ENCODE peak calls at places on chromosomes 4 and X, in four cellular contexts. K is WTC11, N is K562, P is GM12878. X is an unnamed sample.

GRCh38 chr4:98963538-98964433 is 31.7 kb upstream of the METAP1 start:
- DNase-seq in K (no peak), N (no peak), P (no peak), X (no peak)

GRCh38 chr4:7677086-7677485 is 242.4 kb upstream of the PSAPL1 start:
- DNase-seq in K (no peak), N (no peak), P (no peak), X (no peak)

GRCh38 chr4:96149911-96150310 is 310.0 kb downstream of the PDHA2 start:
- DNase-seq in K (no peak), N (no peak), P (no peak), X (no peak)

GRCh38 chrX:16785247-16786138 is 773 bp upstream of the TXLNG start:
- DNase-seq in K (no peak), N (no peak), P (no peak), X (no peak)

GRCh38 chrX:12966151-12966550 is 8.8 kb upstream of the TMSB4X start:
- DNase-seq in K (no peak), N (no peak), P (no peak), X (no peak)

GRCh38 chr4:155007660-155008176 is 200.7 kb upstream of the NPY2R start:
- DNase-seq in K (no peak), N (peak), P (no peak), X (no peak)

GRCh38 chr4:54539500-54540029 is 118.2 kb upstream of the KIT start:
- DNase-seq in K (peak), N (peak), P (no peak), X (peak)

GRCh38 chr4:106287353-106287969 is 28.5 kb downstream of the TBCK start:
- DNase-seq in K (no peak), N (peak), P (no peak), X (peak)

GRCh38 chrX:136580316-136580715 is 48.3 kb downstream of the VGLL1 start:
- DNase-seq in K (no peak), N (no peak), P (no peak), X (no peak)

GRCh38 chr4:178784491-178784890 is 1342.3 kb upstream of the AGA start:
- DNase-seq in K (no peak), N (no peak), P (no peak), X (no peak)

GRCh38 chr4:154491731-154492249 is at the start of gene DCHS2:
- DNase-seq in K (peak), N (peak), P (no peak), X (peak)

GRCh38 chrX:22135171-22135711 is 103.1 kb downstream of the PHEX start:
- DNase-seq in K (no peak), N (no peak), P (no peak), X (no peak)

GRCh38 chrX:133983974-133984578 is 1.3 kb downstream of the GPC3 start:
- DNase-seq in K (peak), N (no peak), P (no peak), X (no peak)

GRCh38 chr4:108543359-108543968 is 76.9 kb upstream of the RPL34 start:
- DNase-seq in K (no peak), N (no peak), P (no peak), X (no peak)

GRCh38 chr4:24105183-24106039 is 215.6 kb upstream of the PPARGC1A start:
- DNase-seq in K (no peak), N (no peak), P (no peak), X (no peak)

GRCh38 chr4:173731257-173731656 is 201.2 kb upstream of the HAND2 start:
- DNase-seq in K (no peak), N (no peak), P (no peak), X (no peak)

GRCh38 chr4:158873795-158874359 is 105.1 kb downstream of the FNIP2 start:
- DNase-seq in K (no peak), N (no peak), P (no peak), X (peak)

DNA sequence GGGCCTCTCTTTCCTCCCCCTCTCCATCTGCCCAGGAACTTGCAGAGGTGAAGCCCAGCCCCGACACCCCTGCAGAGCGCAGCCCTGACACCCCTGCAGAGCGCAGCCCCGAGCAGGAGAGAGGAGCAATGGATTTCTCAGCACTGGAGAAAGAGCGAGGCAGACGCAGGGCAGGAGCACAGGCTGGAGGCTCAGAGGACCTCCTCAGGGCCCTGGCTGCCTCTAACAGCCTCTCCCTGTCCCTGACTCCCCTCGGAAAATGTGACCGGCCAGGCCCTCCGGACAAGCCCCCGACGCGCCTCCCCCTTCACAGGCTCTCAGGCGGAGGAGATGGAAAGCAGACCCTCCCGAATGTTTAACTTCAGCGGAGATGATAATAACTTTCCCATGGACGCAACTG is 200.8 kb upstream of the BCOR start:
- DNase-seq in K (peak), N (no peak), P (no peak), X (no peak)
- TF ChIP-seq CREM in K (no peak), N (no peak), P (no peak), X (no peak)

DNA sequence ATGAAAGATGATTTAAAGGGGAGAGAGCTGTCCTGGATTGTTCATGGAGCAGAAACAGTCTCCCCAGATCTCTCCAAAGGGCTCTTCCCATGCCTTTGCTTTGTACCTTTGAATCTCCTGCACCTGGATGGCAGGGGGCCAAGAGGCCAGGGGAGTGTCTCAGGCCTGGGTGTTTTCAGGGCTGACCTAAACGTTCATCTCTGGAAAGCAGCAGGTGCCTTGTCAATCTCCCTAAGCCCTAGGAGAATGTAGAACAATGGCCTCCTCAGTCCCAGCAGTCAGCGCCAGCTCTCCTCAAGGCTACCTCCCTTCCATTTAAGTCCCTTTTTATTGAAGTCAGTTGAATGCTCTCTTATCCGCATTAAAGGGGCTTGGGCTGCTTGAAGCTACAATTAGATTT is 31.2 kb upstream of the NSUN7 start:
- DNase-seq in K (peak), N (no peak), P (no peak), X (no peak)
- TF ChIP-seq CREM in K (no peak), N (no peak), P (no peak), X (no peak)

GRCh38 chr4:39255916-39256315 is 73.6 kb downstream of the WDR19 start:
- DNase-seq in K (no peak), N (no peak), P (no peak), X (no peak)

GRCh38 chr4:39256436-39256835 is 74.1 kb downstream of the WDR19 start:
- DNase-seq in K (no peak), N (no peak), P (no peak), X (no peak)

GRCh38 chr4:39259571-39260330 is 77.4 kb downstream of the WDR19 start:
- DNase-seq in K (no peak), N (no peak), P (no peak), X (no peak)

GRCh38 chr4:39255266-39255665 is 72.9 kb downstream of the WDR19 start:
- DNase-seq in K (no peak), N (peak), P (no peak), X (peak)
- TF ChIP-seq CREM in K (no peak), N (no peak), P (no peak), X (no peak)

GRCh38 chrX:26922278-26922677 is 540.9 kb downstream of the PPP4R3C start:
- DNase-seq in K (no peak), N (no peak), P (no peak), X (no peak)
- TF ChIP-seq CREM in K (no peak), N (no peak), P (no peak), X (no peak)

GRCh38 chr4:38757945-38758344 is 24.8 kb downstream of the TLR10 start:
- DNase-seq in K (peak), N (peak), P (no peak), X (no peak)

GRCh38 chr4:38752393-38752961 is 30.3 kb downstream of the TLR10 start:
- DNase-seq in K (no peak), N (no peak), P (peak), X (no peak)

GRCh38 chr4:38747629-38748028 is 35.2 kb downstream of the TLR10 start:
- DNase-seq in K (no peak), N (no peak), P (no peak), X (no peak)

GRCh38 chr4:38751341-38752043 is 31.3 kb downstream of the TLR10 start:
- DNase-seq in K (no peak), N (no peak), P (no peak), X (no peak)

GRCh38 chr4:38753021-38753806 is 29.6 kb downstream of the TLR10 start:
- DNase-seq in K (peak), N (peak), P (no peak), X (peak)
- TF ChIP-seq CREM in K (no peak), N (no peak), P (no peak), X (no peak)